ENCODE peak calls at places on chromosomes 7 and 10, in nine cellular contexts. L is prostate gland; Y is AG09309; F is Peyer's patch; K is epithelial cell of esophagus; X is heart left ventricle; U is pancreas; M is mammary epithelial cell; Q is CD8-positive, alpha-beta T cell. O is an unnamed sample.

GRCh38 chr7:81140775-81141174 is 221.9 kb upstream of the SEMA3C start:
- DNase-seq in U (no peak), K (no peak), F (no peak), Y (no peak), M (no peak), Q (no peak), X (no peak), L (no peak), O (no peak)

GRCh38 chr7:26013551-26014083 is 138.4 kb upstream of the NFE2L3 start:
- DNase-seq in M (no peak), U (no peak), F (no peak), X (no peak), L (no peak), Q (no peak), Y (no peak), K (no peak), O (no peak)

GRCh38 chr7:137695494-137695893 is 151.3 kb downstream of the DGKI start:
- DNase-seq in L (no peak), K (no peak), Y (no peak), F (no peak), M (no peak), X (no peak), U (no peak), Q (no peak), O (no peak)

GRCh38 chr10:86346169-86346793 is 20.3 kb downstream of the GRID1 start:
- DNase-seq in K (no peak), L (no peak), M (no peak), F (peak; percentile 7), U (no peak), Q (no peak), Y (no peak), X (no peak), O (no peak)

GRCh38 chr10:71052261-71052660 is 160.1 kb upstream of the UNC5B start:
- DNase-seq in L (no peak), K (no peak), Y (no peak), Q (no peak), M (no peak), F (no peak), X (no peak), U (no peak), O (peak; percentile 51)

GRCh38 chr10:119025776-119026175 is 3.7 kb upstream of the NANOS1 start:
- DNase-seq in F (no peak), Q (no peak), L (no peak), Y (no peak), X (peak; percentile 80), U (peak; percentile 35), K (no peak), M (no peak), O (no peak)

GRCh38 chr10:106311590-106311989 is 852.9 kb downstream of the SORCS1 start:
- DNase-seq in L (no peak), X (no peak), U (no peak), Y (no peak), M (no peak), Q (no peak), K (no peak), F (no peak), O (peak; percentile 63)

GRCh38 chr7:93980744-93981479 is 23.2 kb downstream of the BET1 start:
- DNase-seq in Q (no peak), Y (no peak), X (no peak), U (no peak), K (no peak), L (no peak), F (no peak), M (no peak), O (no peak)

GRCh38 chr10:27947513-27947912 is 51.4 kb downstream of the ODAD2 start:
- DNase-seq in F (no peak), U (no peak), X (no peak), K (peak; percentile 0), M (no peak), Q (no peak), L (no peak), Y (no peak), O (no peak)

GRCh38 chr7:363626-364025 is 73.7 kb downstream of the FOXL3 start:
- DNase-seq in F (peak; percentile 33), K (no peak), U (no peak), L (no peak), Q (peak; percentile 52), X (no peak), M (no peak), Y (no peak), O (no peak)

GRCh38 chr10:21053953-21054352 is 156.8 kb upstream of the NEBL start:
- DNase-seq in Q (no peak), X (no peak), U (no peak), K (no peak), L (no peak), M (no peak), F (no peak), Y (no peak), O (no peak)

GRCh38 chr7:107045195-107045960 is 873 bp downstream of the PRKAR2B start:
- DNase-seq in K (no peak), F (no peak), U (no peak), Y (no peak), M (no peak), L (no peak), Q (no peak), X (no peak), O (no peak)

GRCh38 chr7:157726764-157727163 is 390.0 kb downstream of the DNAJB6 start:
- DNase-seq in K (no peak), Y (no peak), M (no peak), L (no peak), F (no peak), Q (no peak), X (no peak), U (no peak), O (no peak)

DNA sequence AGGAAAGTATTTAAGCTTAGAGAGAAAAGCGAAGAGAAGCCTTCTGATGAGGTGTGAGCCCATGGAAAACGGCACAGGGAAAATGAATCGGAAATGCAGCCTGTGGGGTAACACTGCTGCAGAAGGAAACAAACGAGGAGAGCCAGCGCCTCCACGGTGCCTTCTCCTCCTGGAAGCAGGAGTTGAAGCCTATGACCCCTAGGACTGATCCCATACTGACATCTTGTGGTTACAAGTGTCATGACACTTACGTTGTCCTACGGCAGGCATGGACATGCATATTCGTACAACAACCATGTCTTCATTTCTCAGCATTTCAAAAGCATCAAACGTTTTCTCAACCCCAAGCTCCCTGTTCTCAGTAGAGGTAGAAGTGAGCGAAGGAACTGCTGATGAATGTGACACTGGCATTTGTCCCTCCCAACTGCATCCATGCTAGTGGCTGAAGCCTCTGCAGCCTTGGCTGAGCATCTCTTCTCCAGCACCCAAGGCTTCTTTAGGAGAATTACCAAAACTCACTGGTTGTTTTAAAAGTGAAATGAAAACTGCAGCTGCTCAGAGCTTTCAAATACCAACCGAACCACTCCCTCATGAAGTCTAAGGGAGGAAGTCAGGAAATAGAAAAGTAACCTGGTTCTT is 160.2 kb downstream of the JAZF1 start:
- DNase-seq in K (peak; percentile 85), L (peak; percentile 76), M (peak; percentile 73), X (peak; percentile 71), Q (peak; percentile 34), Y (peak; percentile 52), U (peak; percentile 47), F (peak; percentile 58), O (peak; percentile 87)
- H3K4me3 ChIP-seq in K (no peak overlapping the region), L (no peak overlapping the region), M (no peak overlapping the region), X (no peak overlapping the region), Q (no peak overlapping the region), Y (no peak overlapping the region), U (no peak overlapping the region), F (no peak overlapping the region), O (no peak overlapping the region)

DNA sequence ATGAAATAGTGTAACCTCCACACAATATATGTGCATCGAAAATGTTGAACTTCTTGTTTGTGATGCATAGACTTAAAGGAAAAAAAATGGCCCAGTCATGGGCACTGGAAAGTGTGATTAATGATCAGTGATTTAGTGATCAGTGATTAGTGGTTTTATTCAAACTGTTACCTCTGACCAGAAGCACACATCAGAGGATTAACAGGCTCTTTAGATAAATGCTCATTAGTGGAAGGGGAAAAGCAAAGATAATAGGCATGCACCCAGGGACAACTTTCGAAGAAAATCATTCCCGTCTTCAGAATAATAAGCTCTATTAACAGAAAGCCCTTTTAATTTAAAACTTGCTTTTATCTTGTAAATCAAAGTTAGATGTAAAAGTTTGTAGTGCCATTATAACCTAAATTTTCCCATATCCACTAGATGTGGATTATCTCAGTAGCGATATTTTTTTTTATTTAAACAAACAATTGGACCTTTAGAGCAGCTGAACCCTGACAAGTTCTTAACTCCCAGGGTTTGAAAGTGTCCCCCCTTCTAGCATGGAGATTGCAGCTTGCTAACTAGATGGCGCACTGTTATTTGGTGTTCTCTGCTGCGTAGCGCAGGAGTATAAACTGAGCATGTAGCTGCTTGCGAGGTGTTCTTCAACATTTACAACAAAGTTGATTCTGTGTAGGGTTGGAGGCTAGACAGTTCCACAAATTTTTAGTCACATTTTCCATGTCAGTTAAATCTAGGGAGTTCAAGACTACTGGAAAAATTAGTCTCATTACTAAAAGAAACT is at the start of gene CREB5:
- DNase-seq in K (peak; percentile 43), Y (no peak), X (no peak), Q (no peak), L (no peak), U (no peak), M (no peak), F (no peak), O (peak; percentile 50)
- TF ChIP-seq CTCF in K (peak; percentile 43), Y (no peak), X (no peak), Q (no peak), L (no peak), U (no peak), M (peak; percentile 18), F (no peak), O (peak; percentile 55)

DNA sequence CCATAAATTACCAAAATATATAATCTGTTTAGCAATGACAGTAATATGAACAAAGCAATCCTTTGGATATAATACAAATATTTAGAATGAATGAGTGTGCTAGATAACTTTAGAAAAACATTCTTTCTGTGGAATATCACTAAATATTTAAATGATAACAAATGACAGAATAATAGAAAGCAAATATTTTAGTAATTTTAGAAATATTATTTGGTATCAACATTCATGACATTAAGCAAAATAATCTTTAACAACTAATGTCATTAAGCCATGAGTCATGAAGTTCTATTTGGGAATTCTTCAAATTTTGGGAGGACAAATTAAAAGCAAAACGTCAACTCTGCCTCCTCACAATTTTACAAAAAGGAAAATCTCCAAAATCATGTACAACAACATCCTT is 844.8 kb upstream of the LRRN3 start:
- DNase-seq in L (no peak), F (no peak), M (no peak), Y (no peak), Q (no peak), K (no peak), X (no peak), U (no peak), O (no peak)
- H3K4me3 ChIP-seq in L (no peak overlapping the region), F (no peak overlapping the region), M (no peak overlapping the region), Y (no peak overlapping the region), Q (no peak overlapping the region), K (no peak overlapping the region), X (no peak overlapping the region), U (no peak overlapping the region), O (no peak overlapping the region)

DNA sequence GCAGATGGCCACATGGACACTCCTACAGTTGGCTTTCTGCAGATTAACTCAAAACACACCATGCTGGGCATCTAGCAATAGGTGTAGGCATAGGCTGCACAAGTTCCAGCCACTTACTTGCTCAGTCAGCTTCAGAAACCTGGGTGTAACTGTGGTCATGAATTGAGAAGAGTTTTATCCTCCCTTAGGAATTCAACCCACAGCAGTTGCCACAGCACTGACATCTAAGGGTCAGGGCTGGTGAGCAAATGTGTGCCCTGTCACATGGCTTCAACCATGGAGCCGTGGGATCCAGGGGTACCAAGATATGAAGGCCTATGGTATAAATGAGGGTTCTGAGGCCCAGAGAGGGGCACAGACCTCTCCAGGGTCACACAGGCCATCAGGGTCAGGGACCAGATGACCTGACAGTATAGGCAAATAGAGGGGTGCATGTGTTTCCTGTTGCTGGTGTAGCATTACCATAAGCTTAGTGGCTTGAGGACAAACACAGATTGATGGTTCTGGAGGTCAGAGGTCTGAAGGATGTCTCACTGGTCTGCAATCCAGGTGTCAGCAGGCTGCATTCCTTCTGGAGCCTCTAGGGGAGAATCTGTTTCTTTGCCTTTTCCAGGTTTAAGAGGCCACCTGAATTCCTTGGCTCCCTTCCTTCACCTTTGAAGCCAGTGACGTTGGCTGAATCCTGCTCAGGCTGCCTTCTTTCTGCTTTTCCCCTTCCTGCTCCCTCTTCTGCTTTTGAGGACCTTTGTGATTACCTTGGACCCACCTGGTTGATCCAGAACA is 24.1 kb downstream of the MINDY4 start:
- DNase-seq in M (no peak), Q (no peak), K (peak; percentile 17), U (no peak), Y (no peak), X (no peak), F (no peak), L (no peak), O (no peak)
- TF ChIP-seq CTCF in M (peak; percentile 7), Q (no peak), K (no peak), U (no peak), Y (no peak), X (no peak), F (no peak), L (no peak), O (no peak)